ENCODE peak calls at places on chromosomes 4 and X, in four cellular contexts. Q is lower leg skin, N is bronchial epithelial cell, F is GM23248. W is an unnamed sample.

GRCh38 chrX:96181571-96181970 is 503.1 kb upstream of the DIAPH2 start:
- DNase-seq in N (no peak), F (no peak), Q (no peak), W (no peak)

GRCh38 chr4:3527101-3527913 is 4.9 kb downstream of the LRPAP1 start:
- DNase-seq in N (no peak), F (no peak), Q (peak; percentile 59), W (no peak)

GRCh38 chr4:7498406-7499200 is 63.9 kb upstream of the PSAPL1 start:
- DNase-seq in F (no peak), N (no peak), Q (no peak), W (no peak)

GRCh38 chrX:140744085-140744484 is 34.5 kb downstream of the LINC00632 start:
- DNase-seq in F (no peak), N (no peak), Q (no peak), W (no peak)

GRCh38 chrX:110992611-110993010 is 103.4 kb upstream of the PAK3 start:
- DNase-seq in F (peak; percentile 19), Q (no peak), N (peak; percentile 41), W (peak; percentile 48)

GRCh38 chrX:154654372-154654771 is 993 bp upstream of the CTAG2 start:
- DNase-seq in F (no peak), Q (peak; percentile 64), N (no peak), W (no peak)

GRCh38 chr4:102308032-102308799 is 37.1 kb downstream of the SLC39A8 start:
- DNase-seq in Q (no peak), N (peak; percentile 27), F (peak; percentile 5), W (peak; percentile 47)

GRCh38 chr4:39362827-39363226 is 3.3 kb downstream of the RFC1 start:
- DNase-seq in Q (no peak), N (no peak), F (no peak), W (no peak)

GRCh38 chr4:79050521-79050880 is 111.3 kb upstream of the PAQR3 start:
- DNase-seq in Q (no peak), F (peak; percentile 25), N (no peak), W (no peak)

GRCh38 chrX:10828640-10829039 is 208.3 kb upstream of the MID1 start:
- DNase-seq in N (peak; percentile 26), Q (no peak), F (no peak), W (no peak)

GRCh38 chr4:7070729-7071511 is 3.1 kb upstream of the GRPEL1 start:
- DNase-seq in Q (peak; percentile 96), F (peak; percentile 80), N (peak; percentile 76), W (peak; percentile 88)

GRCh38 chr4:10625130-10625529 is 59.4 kb downstream of the CLNK start:
- DNase-seq in Q (no peak), F (no peak), N (no peak), W (no peak)

GRCh38 chrX:13888284-13888683 is 71.4 kb upstream of the GPM6B start:
- DNase-seq in Q (no peak), N (no peak), F (no peak), W (no peak)

GRCh38 chr4:11328401-11328800 is 100.3 kb downstream of the HS3ST1 start:
- DNase-seq in N (no peak), Q (no peak), F (no peak), W (no peak)

GRCh38 chr4:7959066-7959465 is 19.4 kb upstream of the AFAP1 start:
- DNase-seq in N (no peak), Q (no peak), F (no peak), W (no peak)

GRCh38 chr4:166458756-166459155 is 585.7 kb downstream of the TLL1 start:
- DNase-seq in Q (no peak), N (peak; percentile 58), F (peak; percentile 12), W (peak; percentile 55)

GRCh38 chrX:26651755-26652154 is 435.8 kb downstream of the MAGEB5 start:
- DNase-seq in N (peak; percentile 1), Q (no peak), F (no peak), W (peak; percentile 2)

GRCh38 chr4:185254434-185254833 is 45.0 kb downstream of the SNX25 start:
- DNase-seq in F (no peak), Q (no peak), N (peak; percentile 75), W (peak; percentile 60)

DNA sequence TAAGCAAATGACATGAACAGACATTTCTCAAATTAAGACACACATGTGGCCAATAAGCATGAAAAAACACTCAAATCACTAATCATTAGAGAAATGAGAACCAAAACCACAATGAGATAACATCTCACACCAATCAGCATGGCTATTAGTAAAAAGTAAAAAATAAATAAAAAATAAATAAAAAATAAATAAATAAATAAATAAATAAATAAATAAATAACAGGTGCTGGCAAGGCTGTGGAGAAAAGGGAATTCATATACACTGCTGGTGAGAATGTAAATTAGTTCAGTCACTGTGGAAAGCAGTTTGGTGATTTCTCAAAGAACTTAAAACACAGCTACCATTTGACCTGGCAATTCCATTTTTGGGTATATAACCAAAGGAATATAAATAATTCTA is 167.1 kb upstream of the CNKSR2 start:
- DNase-seq in F (no peak), N (no peak), Q (no peak), W (no peak)
- H3K4me3 ChIP-seq in F (no peak overlapping the region), N (no peak overlapping the region), Q (no peak overlapping the region), W (no peak overlapping the region)

GRCh38 chrX:23766650-23767551 is 16.1 kb upstream of the SAT1 start:
- DNase-seq in F (no peak), Q (no peak), N (no peak), W (no peak)
- H3K4me3 ChIP-seq in F (no peak overlapping the region), Q (no peak overlapping the region), N (no peak overlapping the region), W (no peak overlapping the region)

GRCh38 chrX:125205084-125205917 is 114.4 kb upstream of the TEX13C start:
- DNase-seq in Q (peak; percentile 89), F (peak; percentile 41), N (peak; percentile 30), W (peak; percentile 46)
- H3K4me3 ChIP-seq in Q (no peak overlapping the region), F (peak overlapping the region; percentile 58), N (peak overlapping the region; percentile 23), W (peak overlapping the region; percentile 38)

GRCh38 chr4:94668724-94669123 is 89.0 kb upstream of the BMPR1B start:
- DNase-seq in F (no peak), N (no peak), Q (no peak), W (no peak)
- H3K4me3 ChIP-seq in F (no peak overlapping the region), N (no peak overlapping the region), Q (no peak overlapping the region), W (no peak overlapping the region)

DNA sequence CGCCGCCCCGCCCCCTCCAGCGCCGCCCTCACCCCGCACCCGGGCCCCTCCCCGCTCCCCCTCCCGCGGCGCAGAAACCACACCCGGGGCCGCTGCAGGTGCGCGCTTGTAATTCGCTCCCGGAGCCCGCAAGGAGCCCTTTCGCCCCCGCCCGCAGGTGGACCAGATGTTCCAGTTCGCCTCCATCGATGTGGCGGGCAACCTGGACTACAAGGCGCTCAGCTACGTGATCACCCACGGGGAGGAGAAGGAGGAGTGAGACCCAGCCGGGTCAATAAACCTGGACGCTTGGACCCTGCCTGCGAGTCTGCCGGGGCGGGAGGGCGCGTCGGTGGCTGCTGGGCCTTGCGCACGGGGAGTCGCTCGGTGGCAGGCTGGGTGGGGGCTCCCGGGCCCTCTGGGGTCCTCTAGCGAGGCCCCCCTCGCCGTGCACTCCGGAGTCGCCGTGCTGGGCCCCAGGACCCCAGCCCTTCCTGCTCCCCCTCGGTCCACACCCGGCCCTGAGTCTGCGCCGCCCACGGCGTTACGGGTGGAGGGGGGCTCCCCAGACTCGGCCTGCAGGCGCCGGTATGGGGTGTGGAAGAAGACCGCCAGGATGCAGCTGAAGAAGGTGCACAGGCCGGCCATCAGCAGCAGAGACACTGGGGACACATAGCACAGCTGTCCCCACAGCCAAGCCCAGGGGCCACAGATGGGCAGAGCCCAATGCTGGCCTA is 7.1 kb downstream of the SLC49A3 start:
- DNase-seq in F (no peak), Q (peak; percentile 92), N (no peak), W (peak; percentile 77)
- H3K4me3 ChIP-seq in F (no peak overlapping the region), Q (no peak overlapping the region), N (no peak overlapping the region), W (peak overlapping the region; percentile 34)

DNA sequence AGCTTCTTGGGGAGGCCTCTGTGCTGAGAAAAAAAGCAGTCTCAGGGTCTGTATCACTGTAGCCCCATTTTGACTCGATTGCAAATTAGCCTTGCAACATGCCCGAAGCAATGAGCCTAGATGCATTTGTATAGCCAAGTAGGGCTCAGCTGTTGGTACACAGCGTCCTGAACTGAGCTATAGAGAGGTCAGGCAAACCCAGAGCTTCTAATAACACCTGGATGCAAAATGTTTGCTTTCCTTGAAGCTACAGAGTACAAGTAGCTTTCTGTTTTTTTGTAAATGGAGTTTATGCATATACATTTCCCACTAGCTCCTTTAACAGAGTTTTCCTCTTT is 87.8 kb downstream of the PLAC1 start:
- DNase-seq in Q (no peak), N (no peak), F (no peak), W (no peak)
- H3K4me3 ChIP-seq in Q (no peak overlapping the region), N (no peak overlapping the region), F (no peak overlapping the region), W (no peak overlapping the region)

W was measured in epithelial cell of esophagus.